ENCODE peak calls at places on chromosomes 13 and 19, in four cellular contexts. One of them, this sample, is unnamed.

GRCh38 chr13:111494641-111495040 is 174.2 kb downstream of the TEX29 start:
- DNase-seq in fibroblast of villous mesenchyme: no peak
- DNase-seq in foreskin keratinocyte: no peak
- DNase-seq in RWPE1: no peak
- DNase-seq in this sample: no peak

GRCh38 chr13:44309771-44310767 is 63.6 kb upstream of the SERP2 start:
- DNase-seq in fibroblast of villous mesenchyme: no peak
- DNase-seq in foreskin keratinocyte: peak
- DNase-seq in RWPE1: no peak
- DNase-seq in this sample: no peak

GRCh38 chr19:54014920-54015560 is 23.6 kb downstream of the CACNG6 start:
- DNase-seq in fibroblast of villous mesenchyme: no peak
- DNase-seq in foreskin keratinocyte: no peak
- DNase-seq in RWPE1: no peak
- DNase-seq in this sample: no peak

GRCh38 chr13:58461217-58461616 is 829.7 kb downstream of the PCDH17 start:
- DNase-seq in fibroblast of villous mesenchyme: no peak
- DNase-seq in foreskin keratinocyte: no peak
- DNase-seq in RWPE1: no peak
- DNase-seq in this sample: no peak

GRCh38 chr19:55491546-55492360 is 3.5 kb downstream of the SSC5D start:
- DNase-seq in fibroblast of villous mesenchyme: no peak
- DNase-seq in foreskin keratinocyte: no peak
- DNase-seq in RWPE1: no peak
- DNase-seq in this sample: no peak

GRCh38 chr13:50735071-50735470 is 108.4 kb downstream of the DLEU7 start:
- DNase-seq in fibroblast of villous mesenchyme: no peak
- DNase-seq in foreskin keratinocyte: peak
- DNase-seq in RWPE1: no peak
- DNase-seq in this sample: no peak

GRCh38 chr19:45676851-45677263 is 8.8 kb downstream of the GIPR start:
- DNase-seq in fibroblast of villous mesenchyme: no peak
- DNase-seq in foreskin keratinocyte: no peak
- DNase-seq in RWPE1: no peak
- DNase-seq in this sample: no peak

GRCh38 chr13:63209330-63210017 is 1793.8 kb upstream of the PCDH20 start:
- DNase-seq in fibroblast of villous mesenchyme: no peak
- DNase-seq in foreskin keratinocyte: peak
- DNase-seq in RWPE1: no peak
- DNase-seq in this sample: no peak

GRCh38 chr19:17073869-17074627 is 1.2 kb downstream of the HAUS8 start:
- DNase-seq in fibroblast of villous mesenchyme: no peak
- DNase-seq in foreskin keratinocyte: no peak
- DNase-seq in RWPE1: no peak
- DNase-seq in this sample: no peak

GRCh38 chr19:20247016-20247683 is 80.1 kb downstream of the ZNF486 start:
- DNase-seq in fibroblast of villous mesenchyme: peak
- DNase-seq in foreskin keratinocyte: peak
- DNase-seq in RWPE1: no peak
- DNase-seq in this sample: peak

GRCh38 chr19:56831279-56831678 is 9.2 kb downstream of the PEG3 start:
- DNase-seq in fibroblast of villous mesenchyme: no peak
- DNase-seq in foreskin keratinocyte: no peak
- DNase-seq in RWPE1: no peak
- DNase-seq in this sample: no peak

GRCh38 chr19:3039125-3039524 is 10.0 kb upstream of the TLE2 start:
- DNase-seq in fibroblast of villous mesenchyme: no peak
- DNase-seq in foreskin keratinocyte: no peak
- DNase-seq in RWPE1: no peak
- DNase-seq in this sample: no peak

DNA sequence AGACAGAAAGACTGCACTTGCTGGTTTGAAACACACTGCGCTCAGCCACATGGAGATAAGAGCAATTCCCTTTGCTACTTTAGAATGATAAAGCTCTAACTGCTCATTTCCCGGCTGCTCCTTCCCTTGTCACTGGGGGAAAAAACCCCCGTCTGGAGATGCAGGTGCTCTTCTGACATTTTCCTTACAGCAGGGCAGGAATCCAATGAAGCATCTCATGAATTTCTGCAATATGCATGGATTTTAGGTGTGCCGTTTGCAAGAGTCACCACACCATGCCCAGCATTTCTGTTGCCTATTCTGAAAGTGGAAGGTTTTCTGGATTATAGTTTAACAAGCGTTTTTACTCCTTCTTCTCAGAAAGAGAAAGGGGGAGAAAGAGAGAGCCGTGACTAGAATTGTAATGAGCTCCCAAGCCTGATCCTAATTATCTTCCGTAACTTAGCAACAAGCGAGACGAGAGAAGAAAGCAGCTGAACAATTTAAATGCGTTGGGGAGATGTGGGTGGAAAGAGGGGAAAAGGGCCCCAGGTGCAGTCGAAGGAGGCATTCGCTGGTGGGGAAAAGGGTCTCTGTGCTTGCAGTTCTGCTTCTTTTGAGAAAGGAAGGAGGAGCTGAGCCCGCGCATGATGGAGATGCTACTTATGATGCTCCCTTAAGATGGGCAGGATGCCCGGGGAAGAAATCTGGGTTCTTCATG is 76.6 kb upstream of the SPATA13 start:
- DNase-seq in fibroblast of villous mesenchyme: no peak
- DNase-seq in foreskin keratinocyte: no peak
- DNase-seq in RWPE1: no peak
- DNase-seq in this sample: peak
- TF ChIP-seq CTCF in fibroblast of villous mesenchyme: no peak
- TF ChIP-seq CTCF in foreskin keratinocyte: no peak
- TF ChIP-seq CTCF in RWPE1: no peak
- TF ChIP-seq CTCF in this sample: no peak

GRCh38 chr13:45820106-45820838 is 31.3 kb downstream of the SIAH3 start:
- DNase-seq in fibroblast of villous mesenchyme: no peak
- DNase-seq in foreskin keratinocyte: no peak
- DNase-seq in RWPE1: no peak
- DNase-seq in this sample: no peak

GRCh38 chr13:45821861-45822260 is 29.7 kb downstream of the SIAH3 start:
- DNase-seq in fibroblast of villous mesenchyme: no peak
- DNase-seq in foreskin keratinocyte: no peak
- DNase-seq in RWPE1: no peak
- DNase-seq in this sample: no peak

GRCh38 chr13:45812599-45813372 is 38.8 kb downstream of the SIAH3 start:
- DNase-seq in fibroblast of villous mesenchyme: no peak
- DNase-seq in foreskin keratinocyte: peak
- DNase-seq in RWPE1: no peak
- DNase-seq in this sample: no peak

GRCh38 chr13:45823583-45823982 is 28.0 kb downstream of the SIAH3 start:
- DNase-seq in fibroblast of villous mesenchyme: no peak
- DNase-seq in foreskin keratinocyte: no peak
- DNase-seq in RWPE1: no peak
- DNase-seq in this sample: no peak

GRCh38 chr13:45817833-45818232 is 33.7 kb downstream of the SIAH3 start:
- DNase-seq in fibroblast of villous mesenchyme: peak
- DNase-seq in foreskin keratinocyte: no peak
- DNase-seq in RWPE1: no peak
- DNase-seq in this sample: no peak
- TF ChIP-seq CTCF in fibroblast of villous mesenchyme: peak
- TF ChIP-seq CTCF in foreskin keratinocyte: peak
- TF ChIP-seq CTCF in RWPE1: no peak
- TF ChIP-seq CTCF in this sample: no peak

DNA sequence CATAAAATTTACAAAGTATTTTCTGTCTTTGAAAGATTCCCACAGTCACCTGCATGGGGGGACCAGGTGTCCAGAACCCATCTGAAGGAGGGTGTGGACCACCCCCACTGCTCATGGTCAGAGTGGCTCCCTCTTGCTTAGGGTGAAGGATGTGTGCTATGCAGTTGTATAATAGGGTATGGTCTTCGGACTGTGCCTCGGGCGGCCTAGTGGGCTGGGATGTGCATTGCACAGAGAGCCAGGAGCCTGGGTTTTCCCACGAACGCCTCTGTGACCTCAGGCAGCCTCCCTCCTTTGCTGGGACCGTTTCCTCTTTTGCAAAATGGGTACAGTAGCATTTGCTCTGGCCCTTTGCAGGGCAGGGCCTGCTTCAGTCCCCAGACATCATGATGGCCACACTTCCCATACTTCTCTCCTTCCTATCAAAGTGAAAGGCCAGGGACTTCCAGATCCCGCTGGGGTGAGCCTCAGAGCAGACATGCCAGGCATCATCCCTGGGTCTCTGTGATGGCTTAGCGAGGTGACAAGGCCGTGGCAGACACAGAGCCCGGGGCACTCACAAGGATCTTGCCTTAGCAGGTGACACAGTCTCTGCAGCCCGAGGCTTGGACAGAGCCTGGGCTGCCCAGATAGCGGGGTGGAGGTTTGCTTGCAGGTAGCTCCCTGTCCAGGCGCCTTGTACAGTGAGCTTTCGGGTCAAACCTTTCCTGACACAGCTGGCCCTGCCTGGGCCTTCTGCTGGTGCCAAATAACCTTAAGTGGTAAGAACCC is 59.4 kb upstream of the ZNF536 start:
- DNase-seq in fibroblast of villous mesenchyme: no peak
- DNase-seq in foreskin keratinocyte: no peak
- DNase-seq in RWPE1: no peak
- DNase-seq in this sample: no peak
- TF ChIP-seq CTCF in fibroblast of villous mesenchyme: no peak
- TF ChIP-seq CTCF in foreskin keratinocyte: no peak
- TF ChIP-seq CTCF in RWPE1: no peak
- TF ChIP-seq CTCF in this sample: no peak

DNA sequence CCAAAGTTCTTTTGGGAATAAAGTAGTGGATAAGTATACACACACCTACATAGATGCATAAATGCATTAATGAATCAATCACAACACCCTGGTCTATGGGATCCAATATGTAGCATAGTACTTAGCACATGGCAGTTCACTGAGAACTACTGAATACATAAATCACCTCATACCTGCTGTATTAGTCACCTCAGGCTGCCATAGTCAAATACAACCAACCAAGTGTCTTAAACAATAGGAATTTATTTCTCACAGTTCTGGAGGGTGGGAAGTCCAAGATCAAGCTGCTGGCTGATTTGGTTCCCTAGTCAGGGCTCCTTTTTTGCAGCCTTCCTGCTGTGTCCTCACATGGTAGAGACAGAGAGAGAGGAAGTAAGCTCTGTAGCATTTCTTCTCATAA is 228.2 kb downstream of the NHLRC3 start:
- DNase-seq in fibroblast of villous mesenchyme: no peak
- DNase-seq in foreskin keratinocyte: peak
- DNase-seq in RWPE1: no peak
- DNase-seq in this sample: no peak
- TF ChIP-seq CTCF in fibroblast of villous mesenchyme: no peak
- TF ChIP-seq CTCF in foreskin keratinocyte: no peak
- TF ChIP-seq CTCF in RWPE1: no peak
- TF ChIP-seq CTCF in this sample: no peak

GRCh38 chr13:105465251-105465650 is 1070.2 kb downstream of the EFNB2 start:
- DNase-seq in fibroblast of villous mesenchyme: no peak
- DNase-seq in foreskin keratinocyte: peak
- DNase-seq in RWPE1: peak
- DNase-seq in this sample: no peak
- TF ChIP-seq CTCF in fibroblast of villous mesenchyme: no peak
- TF ChIP-seq CTCF in foreskin keratinocyte: no peak
- TF ChIP-seq CTCF in RWPE1: no peak
- TF ChIP-seq CTCF in this sample: no peak

GRCh38 chr19:41748012-41748411 is 7.3 kb upstream of the CEACAM6 start:
- DNase-seq in fibroblast of villous mesenchyme: no peak
- DNase-seq in foreskin keratinocyte: no peak
- DNase-seq in RWPE1: no peak
- DNase-seq in this sample: no peak

GRCh38 chr19:41744850-41745249 is 10.5 kb upstream of the CEACAM6 start:
- DNase-seq in fibroblast of villous mesenchyme: no peak
- DNase-seq in foreskin keratinocyte: no peak
- DNase-seq in RWPE1: no peak
- DNase-seq in this sample: no peak

GRCh38 chr19:41741244-41741554 is 14.1 kb upstream of the CEACAM6 start:
- DNase-seq in fibroblast of villous mesenchyme: no peak
- DNase-seq in foreskin keratinocyte: no peak
- DNase-seq in RWPE1: no peak
- DNase-seq in this sample: no peak

GRCh38 chr19:41745761-41746160 is 9.6 kb upstream of the CEACAM6 start:
- DNase-seq in fibroblast of villous mesenchyme: no peak
- DNase-seq in foreskin keratinocyte: no peak
- DNase-seq in RWPE1: no peak
- DNase-seq in this sample: no peak

DNA sequence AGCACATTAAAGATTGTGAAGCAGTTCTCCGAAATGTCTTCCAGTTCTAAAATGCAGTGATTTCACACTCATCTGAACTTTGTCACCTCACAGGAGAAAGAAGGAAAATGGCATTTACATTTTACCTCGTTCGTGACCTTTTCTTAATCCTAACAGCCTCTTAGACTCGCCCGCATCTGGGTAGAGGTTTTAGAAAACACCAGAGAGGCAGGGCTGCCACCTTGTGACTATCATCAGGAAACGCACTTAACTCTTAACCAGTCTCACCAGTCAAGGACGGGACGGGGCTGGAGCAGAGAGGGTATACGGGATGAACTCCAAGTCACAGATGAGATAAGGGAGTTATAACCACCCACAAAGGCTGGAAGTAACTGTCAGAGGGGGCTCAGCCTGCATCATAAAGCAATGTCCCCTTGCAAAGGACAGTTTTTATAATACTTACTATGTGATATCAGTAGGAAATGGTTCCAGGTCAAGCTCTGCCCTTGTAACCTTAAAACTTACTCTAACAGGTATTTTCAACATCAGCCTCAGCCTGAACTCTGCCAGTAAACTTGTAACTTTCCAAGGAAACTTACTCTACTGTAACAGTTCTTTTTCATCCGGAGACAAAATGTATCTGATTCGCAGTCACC is 8.6 kb upstream of the CEACAM6 start:
- DNase-seq in fibroblast of villous mesenchyme: peak
- DNase-seq in foreskin keratinocyte: peak
- DNase-seq in RWPE1: peak
- DNase-seq in this sample: no peak
- TF ChIP-seq CTCF in fibroblast of villous mesenchyme: peak
- TF ChIP-seq CTCF in foreskin keratinocyte: peak
- TF ChIP-seq CTCF in RWPE1: peak
- TF ChIP-seq CTCF in this sample: peak

DNA sequence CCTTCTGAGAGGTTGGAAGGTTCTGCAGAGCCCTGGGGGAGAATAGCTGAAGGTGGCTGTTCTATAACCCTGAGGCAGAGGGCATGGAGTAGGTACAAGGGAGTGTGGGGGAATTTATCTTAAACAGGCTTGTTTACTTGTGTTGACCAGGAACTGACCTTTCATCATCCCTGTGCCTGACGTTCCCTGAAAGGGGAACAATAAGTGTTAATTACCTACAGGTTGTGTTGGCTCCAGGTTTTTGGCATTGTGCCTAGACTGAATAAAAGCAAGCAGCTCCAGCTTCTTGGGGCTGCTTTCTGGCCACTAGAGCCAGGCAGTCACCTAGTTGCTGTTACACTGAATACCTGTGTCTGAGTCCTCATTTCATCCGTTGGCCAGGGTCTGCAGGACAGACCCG is 60.0 kb downstream of the ZNF627 start:
- DNase-seq in fibroblast of villous mesenchyme: no peak
- DNase-seq in foreskin keratinocyte: no peak
- DNase-seq in RWPE1: no peak
- DNase-seq in this sample: no peak
- TF ChIP-seq CTCF in fibroblast of villous mesenchyme: no peak
- TF ChIP-seq CTCF in foreskin keratinocyte: no peak
- TF ChIP-seq CTCF in RWPE1: no peak
- TF ChIP-seq CTCF in this sample: no peak

GRCh38 chr19:51195316-51195586 is 29.6 kb upstream of the CD33 start:
- DNase-seq in fibroblast of villous mesenchyme: no peak
- DNase-seq in foreskin keratinocyte: no peak
- DNase-seq in RWPE1: no peak
- DNase-seq in this sample: no peak
- TF ChIP-seq CTCF in fibroblast of villous mesenchyme: no peak
- TF ChIP-seq CTCF in foreskin keratinocyte: no peak
- TF ChIP-seq CTCF in RWPE1: no peak
- TF ChIP-seq CTCF in this sample: no peak